ENCODE peak calls at places on chromosomes 12 and 14, in four cellular contexts. One of them, this sample, is unnamed.

GRCh38 chr14:99644723-99645544 is at the start of gene HHIPL1:
- DNase-seq in GM12864: no peak
- DNase-seq in hepatocyte: peak
- DNase-seq in activated CD8-positive, alpha-beta memory T cell treated with anti-CD3 and anti-CD28 coated beads, Interleukin-2, amount 50 U/mL, for 48 hours: no peak
- DNase-seq in this sample: no peak

GRCh38 chr12:130743606-130744005 is 27.5 kb upstream of the RIMBP2 start:
- DNase-seq in GM12864: no peak
- DNase-seq in hepatocyte: no peak
- DNase-seq in activated CD8-positive, alpha-beta memory T cell treated with anti-CD3 and anti-CD28 coated beads, Interleukin-2, amount 50 U/mL, for 48 hours: no peak
- DNase-seq in this sample: no peak

GRCh38 chr14:71237556-71237955 is 330.3 kb downstream of the PCNX1 start:
- DNase-seq in GM12864: no peak
- DNase-seq in hepatocyte: no peak
- DNase-seq in activated CD8-positive, alpha-beta memory T cell treated with anti-CD3 and anti-CD28 coated beads, Interleukin-2, amount 50 U/mL, for 48 hours: no peak
- DNase-seq in this sample: no peak

GRCh38 chr12:55847603-55848329 is 5.0 kb upstream of the MMP19 start:
- DNase-seq in GM12864: no peak
- DNase-seq in hepatocyte: peak
- DNase-seq in activated CD8-positive, alpha-beta memory T cell treated with anti-CD3 and anti-CD28 coated beads, Interleukin-2, amount 50 U/mL, for 48 hours: no peak
- DNase-seq in this sample: no peak

GRCh38 chr14:66859063-66859671 is 330.1 kb upstream of the GARIN2 start:
- DNase-seq in GM12864: no peak
- DNase-seq in hepatocyte: no peak
- DNase-seq in activated CD8-positive, alpha-beta memory T cell treated with anti-CD3 and anti-CD28 coated beads, Interleukin-2, amount 50 U/mL, for 48 hours: no peak
- DNase-seq in this sample: no peak

GRCh38 chr12:3054374-3054773 is 22.8 kb upstream of the TSPAN9 start:
- DNase-seq in GM12864: no peak
- DNase-seq in hepatocyte: no peak
- DNase-seq in activated CD8-positive, alpha-beta memory T cell treated with anti-CD3 and anti-CD28 coated beads, Interleukin-2, amount 50 U/mL, for 48 hours: no peak
- DNase-seq in this sample: no peak

GRCh38 chr14:96584199-96584906 is 82.2 kb downstream of the PAPOLA start:
- DNase-seq in GM12864: no peak
- DNase-seq in hepatocyte: peak
- DNase-seq in activated CD8-positive, alpha-beta memory T cell treated with anti-CD3 and anti-CD28 coated beads, Interleukin-2, amount 50 U/mL, for 48 hours: peak
- DNase-seq in this sample: no peak

GRCh38 chr12:124294686-124295315 is at the start of gene RFLNA:
- DNase-seq in GM12864: no peak
- DNase-seq in hepatocyte: peak
- DNase-seq in activated CD8-positive, alpha-beta memory T cell treated with anti-CD3 and anti-CD28 coated beads, Interleukin-2, amount 50 U/mL, for 48 hours: no peak
- DNase-seq in this sample: no peak